ENCODE peak calls at places on chromosomes 2 and 18, in seven cellular contexts. One of them, this sample, is unnamed.

GRCh38 chr2:11750422-11750821 is 4.0 kb downstream of the LPIN1 start:
- DNase-seq in A549: no peak
- DNase-seq in sigmoid colon: no peak
- DNase-seq in esophagus muscularis mucosa: no peak
- DNase-seq in ovary: no peak
- DNase-seq in tibial nerve: no peak
- DNase-seq in suprapubic skin: no peak
- DNase-seq in this sample: no peak

GRCh38 chr2:86487062-86487461 is 45.9 kb downstream of the KDM3A start:
- DNase-seq in A549: peak
- DNase-seq in sigmoid colon: no peak
- DNase-seq in esophagus muscularis mucosa: no peak
- DNase-seq in ovary: no peak
- DNase-seq in tibial nerve: no peak
- DNase-seq in suprapubic skin: no peak
- DNase-seq in this sample: no peak

GRCh38 chr2:160087854-160088745 is 25.7 kb upstream of the PLA2R1 start:
- DNase-seq in A549: peak
- DNase-seq in sigmoid colon: no peak
- DNase-seq in esophagus muscularis mucosa: no peak
- DNase-seq in ovary: no peak
- DNase-seq in tibial nerve: no peak
- DNase-seq in suprapubic skin: no peak
- DNase-seq in this sample: no peak

GRCh38 chr2:1132328-1132964 is 181.8 kb downstream of the SNTG2 start:
- DNase-seq in A549: no peak
- DNase-seq in sigmoid colon: no peak
- DNase-seq in esophagus muscularis mucosa: no peak
- DNase-seq in ovary: no peak
- DNase-seq in tibial nerve: no peak
- DNase-seq in suprapubic skin: no peak
- DNase-seq in this sample: no peak

GRCh38 chr18:22439447-22439846 is 21.7 kb upstream of the CTAGE1 start:
- DNase-seq in A549: no peak
- DNase-seq in sigmoid colon: no peak
- DNase-seq in esophagus muscularis mucosa: no peak
- DNase-seq in ovary: no peak
- DNase-seq in tibial nerve: no peak
- DNase-seq in suprapubic skin: no peak
- DNase-seq in this sample: no peak

GRCh38 chr18:55577812-55578539 is 10.0 kb downstream of the TCF4 start:
- DNase-seq in A549: peak
- DNase-seq in sigmoid colon: no peak
- DNase-seq in esophagus muscularis mucosa: no peak
- DNase-seq in ovary: no peak
- DNase-seq in tibial nerve: no peak
- DNase-seq in suprapubic skin: no peak
- DNase-seq in this sample: no peak

GRCh38 chr18:8834837-8835236 is 129.5 kb downstream of the MTCL1 start:
- DNase-seq in A549: no peak
- DNase-seq in sigmoid colon: no peak
- DNase-seq in esophagus muscularis mucosa: no peak
- DNase-seq in ovary: no peak
- DNase-seq in tibial nerve: no peak
- DNase-seq in suprapubic skin: no peak
- DNase-seq in this sample: no peak

GRCh38 chr2:191927319-191927867 is 80.5 kb upstream of the CAVIN2 start:
- DNase-seq in A549: peak
- DNase-seq in sigmoid colon: peak
- DNase-seq in esophagus muscularis mucosa: no peak
- DNase-seq in ovary: peak
- DNase-seq in tibial nerve: peak
- DNase-seq in suprapubic skin: no peak
- DNase-seq in this sample: peak

GRCh38 chr2:101331202-101331601 is 22.7 kb upstream of the RNF149 start:
- DNase-seq in A549: no peak
- DNase-seq in sigmoid colon: no peak
- DNase-seq in esophagus muscularis mucosa: no peak
- DNase-seq in ovary: no peak
- DNase-seq in tibial nerve: no peak
- DNase-seq in suprapubic skin: no peak
- DNase-seq in this sample: no peak

GRCh38 chr18:22499421-22499820 is 81.7 kb upstream of the CTAGE1 start:
- DNase-seq in A549: no peak
- DNase-seq in sigmoid colon: no peak
- DNase-seq in esophagus muscularis mucosa: no peak
- DNase-seq in ovary: no peak
- DNase-seq in tibial nerve: no peak
- DNase-seq in suprapubic skin: no peak
- DNase-seq in this sample: no peak

GRCh38 chr2:133644850-133645249 is 76.6 kb upstream of the NCKAP5 start:
- DNase-seq in A549: no peak
- DNase-seq in sigmoid colon: no peak
- DNase-seq in esophagus muscularis mucosa: no peak
- DNase-seq in ovary: no peak
- DNase-seq in tibial nerve: no peak
- DNase-seq in suprapubic skin: no peak
- DNase-seq in this sample: no peak
- TF ChIP-seq EP300 in A549: no peak
- TF ChIP-seq EP300 in sigmoid colon: no peak
- TF ChIP-seq EP300 in esophagus muscularis mucosa: no peak
- TF ChIP-seq EP300 in ovary: no peak
- TF ChIP-seq EP300 in tibial nerve: no peak
- TF ChIP-seq EP300 in suprapubic skin: no peak
- TF ChIP-seq EP300 in this sample: no peak

GRCh38 chr2:234133004-234133403 is 82.5 kb downstream of the SPP2 start:
- DNase-seq in A549: no peak
- DNase-seq in sigmoid colon: no peak
- DNase-seq in esophagus muscularis mucosa: no peak
- DNase-seq in ovary: no peak
- DNase-seq in tibial nerve: no peak
- DNase-seq in suprapubic skin: no peak
- DNase-seq in this sample: no peak

GRCh38 chr2:234134496-234134895 is 84.0 kb downstream of the SPP2 start:
- DNase-seq in A549: no peak
- DNase-seq in sigmoid colon: no peak
- DNase-seq in esophagus muscularis mucosa: no peak
- DNase-seq in ovary: no peak
- DNase-seq in tibial nerve: no peak
- DNase-seq in suprapubic skin: no peak
- DNase-seq in this sample: no peak

GRCh38 chr2:234136461-234136860 is 86.0 kb downstream of the SPP2 start:
- DNase-seq in A549: peak
- DNase-seq in sigmoid colon: no peak
- DNase-seq in esophagus muscularis mucosa: no peak
- DNase-seq in ovary: no peak
- DNase-seq in tibial nerve: no peak
- DNase-seq in suprapubic skin: no peak
- DNase-seq in this sample: no peak

GRCh38 chr2:234137400-234138014 is 87.0 kb downstream of the SPP2 start:
- DNase-seq in A549: peak
- DNase-seq in sigmoid colon: no peak
- DNase-seq in esophagus muscularis mucosa: no peak
- DNase-seq in ovary: no peak
- DNase-seq in tibial nerve: no peak
- DNase-seq in suprapubic skin: no peak
- DNase-seq in this sample: no peak

DNA sequence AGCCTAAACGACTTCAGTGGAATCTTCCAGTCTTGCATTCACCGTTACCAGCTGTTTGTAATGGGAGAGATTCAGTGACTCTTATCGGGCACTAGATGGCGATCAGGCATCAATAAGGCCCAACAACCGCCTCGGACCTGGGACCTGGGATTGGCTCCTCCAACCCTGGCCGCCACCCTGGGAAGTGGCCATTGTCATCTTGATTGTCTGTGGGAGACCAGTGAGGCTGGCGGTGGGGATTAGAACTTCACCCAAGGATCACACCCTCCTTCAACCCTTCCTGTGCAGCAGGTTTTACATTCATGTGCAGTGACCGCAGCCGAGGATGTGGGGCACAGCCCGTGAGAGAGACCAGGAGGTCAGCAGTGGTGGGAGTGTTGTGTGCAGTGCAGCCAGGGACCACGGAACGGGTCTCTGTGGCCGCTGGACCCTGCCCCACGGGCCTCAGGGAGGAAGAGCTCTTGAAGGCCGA is 85.3 kb downstream of the SPP2 start:
- DNase-seq in A549: peak
- DNase-seq in sigmoid colon: peak
- DNase-seq in esophagus muscularis mucosa: no peak
- DNase-seq in ovary: no peak
- DNase-seq in tibial nerve: peak
- DNase-seq in suprapubic skin: peak
- DNase-seq in this sample: peak
- TF ChIP-seq EP300 in A549: no peak
- TF ChIP-seq EP300 in sigmoid colon: no peak
- TF ChIP-seq EP300 in esophagus muscularis mucosa: no peak
- TF ChIP-seq EP300 in ovary: no peak
- TF ChIP-seq EP300 in tibial nerve: no peak
- TF ChIP-seq EP300 in suprapubic skin: no peak
- TF ChIP-seq EP300 in this sample: no peak

GRCh38 chr2:216773072-216773471 is 77.7 kb upstream of the IGFBP5 start:
- DNase-seq in A549: no peak
- DNase-seq in sigmoid colon: peak
- DNase-seq in esophagus muscularis mucosa: no peak
- DNase-seq in ovary: no peak
- DNase-seq in tibial nerve: no peak
- DNase-seq in suprapubic skin: no peak
- DNase-seq in this sample: no peak

GRCh38 chr2:216774620-216775019 is 79.3 kb upstream of the IGFBP5 start:
- DNase-seq in A549: no peak
- DNase-seq in sigmoid colon: no peak
- DNase-seq in esophagus muscularis mucosa: no peak
- DNase-seq in ovary: no peak
- DNase-seq in tibial nerve: peak
- DNase-seq in suprapubic skin: no peak
- DNase-seq in this sample: no peak

GRCh38 chr2:216776076-216776726 is 80.9 kb upstream of the IGFBP5 start:
- DNase-seq in A549: no peak
- DNase-seq in sigmoid colon: no peak
- DNase-seq in esophagus muscularis mucosa: no peak
- DNase-seq in ovary: no peak
- DNase-seq in tibial nerve: no peak
- DNase-seq in suprapubic skin: no peak
- DNase-seq in this sample: peak

GRCh38 chr2:216774180-216774579 is 78.8 kb upstream of the IGFBP5 start:
- DNase-seq in A549: no peak
- DNase-seq in sigmoid colon: no peak
- DNase-seq in esophagus muscularis mucosa: no peak
- DNase-seq in ovary: no peak
- DNase-seq in tibial nerve: no peak
- DNase-seq in suprapubic skin: no peak
- DNase-seq in this sample: no peak

DNA sequence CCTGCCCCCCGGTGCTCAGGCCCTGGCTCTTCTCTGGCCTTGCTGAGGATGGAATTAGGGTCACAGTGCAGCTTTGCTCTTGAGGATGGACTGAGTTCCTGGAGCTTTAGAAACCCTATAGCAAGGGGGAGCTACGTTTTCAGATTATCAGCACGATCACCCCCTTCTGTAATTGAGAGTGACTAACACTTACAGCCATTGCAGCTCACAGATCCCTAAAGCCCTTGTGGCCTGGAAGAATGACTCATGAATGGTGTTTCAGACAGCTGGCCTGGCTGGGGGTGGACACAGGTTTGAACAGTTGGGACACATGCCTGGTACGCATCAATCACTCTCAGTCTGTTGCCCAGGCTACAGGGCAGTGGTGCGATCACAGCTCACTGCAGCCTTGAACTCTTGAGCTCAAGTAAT is 79.7 kb upstream of the IGFBP5 start:
- DNase-seq in A549: peak
- DNase-seq in sigmoid colon: peak
- DNase-seq in esophagus muscularis mucosa: no peak
- DNase-seq in ovary: peak
- DNase-seq in tibial nerve: peak
- DNase-seq in suprapubic skin: no peak
- DNase-seq in this sample: no peak
- TF ChIP-seq EP300 in A549: no peak
- TF ChIP-seq EP300 in sigmoid colon: no peak
- TF ChIP-seq EP300 in esophagus muscularis mucosa: no peak
- TF ChIP-seq EP300 in ovary: no peak
- TF ChIP-seq EP300 in tibial nerve: peak
- TF ChIP-seq EP300 in suprapubic skin: no peak
- TF ChIP-seq EP300 in this sample: no peak

GRCh38 chr2:201401815-201402214 is 44.7 kb upstream of the FLACC1 start:
- DNase-seq in A549: no peak
- DNase-seq in sigmoid colon: no peak
- DNase-seq in esophagus muscularis mucosa: no peak
- DNase-seq in ovary: no peak
- DNase-seq in tibial nerve: no peak
- DNase-seq in suprapubic skin: no peak
- DNase-seq in this sample: no peak

DNA sequence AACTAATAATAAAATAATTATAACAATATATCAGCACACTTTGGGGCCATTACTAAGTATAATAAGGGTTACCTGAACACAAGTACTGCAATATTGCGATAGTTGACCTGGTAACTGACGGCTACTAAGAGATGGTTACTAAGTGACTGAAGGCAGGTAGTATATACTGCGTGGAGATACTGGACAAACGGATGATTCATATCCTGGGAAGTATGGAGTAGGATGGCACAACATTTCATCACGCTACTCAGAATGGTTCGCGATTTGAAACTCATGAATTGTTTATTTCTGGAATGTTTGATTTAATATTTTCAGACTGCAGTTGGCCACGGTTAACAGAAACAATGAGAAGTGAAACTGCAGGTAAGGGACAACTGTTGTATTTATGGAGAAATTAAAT is 39.5 kb upstream of the FLACC1 start:
- DNase-seq in A549: peak
- DNase-seq in sigmoid colon: no peak
- DNase-seq in esophagus muscularis mucosa: no peak
- DNase-seq in ovary: no peak
- DNase-seq in tibial nerve: no peak
- DNase-seq in suprapubic skin: no peak
- DNase-seq in this sample: no peak
- TF ChIP-seq EP300 in A549: no peak
- TF ChIP-seq EP300 in sigmoid colon: no peak
- TF ChIP-seq EP300 in esophagus muscularis mucosa: no peak
- TF ChIP-seq EP300 in ovary: no peak
- TF ChIP-seq EP300 in tibial nerve: no peak
- TF ChIP-seq EP300 in suprapubic skin: no peak
- TF ChIP-seq EP300 in this sample: no peak

GRCh38 chr2:218367415-218368149 is 10.9 kb downstream of the CATIP start:
- DNase-seq in A549: peak
- DNase-seq in sigmoid colon: peak
- DNase-seq in esophagus muscularis mucosa: peak
- DNase-seq in ovary: peak
- DNase-seq in tibial nerve: peak
- DNase-seq in suprapubic skin: peak
- DNase-seq in this sample: peak
- TF ChIP-seq EP300 in A549: no peak
- TF ChIP-seq EP300 in sigmoid colon: no peak
- TF ChIP-seq EP300 in esophagus muscularis mucosa: no peak
- TF ChIP-seq EP300 in ovary: no peak
- TF ChIP-seq EP300 in tibial nerve: peak
- TF ChIP-seq EP300 in suprapubic skin: no peak
- TF ChIP-seq EP300 in this sample: no peak

This sample was measured in stomach.